ENCODE peak calls at places on chromosomes 4 and X, in five cellular contexts. R is stomach, C is dorsolateral prefrontal cortex, H is left ventricle myocardium inferior, Q is upper lobe of left lung. Y is an unnamed sample.

GRCh38 chrX:138756234-138756633 is 44.7 kb upstream of the FGF13 start:
- DNase-seq in R (no peak), C (no peak), H (peak), Q (no peak), Y (peak)

GRCh38 chrX:34612036-34612435 is 45.0 kb downstream of the TMEM47 start:
- DNase-seq in R (no peak), C (no peak), H (no peak), Q (no peak), Y (no peak)

GRCh38 chr4:159235779-159236368 is 133.0 kb downstream of the RAPGEF2 start:
- DNase-seq in R (no peak), C (no peak), H (no peak), Q (no peak), Y (no peak)

GRCh38 chr4:31107362-31107761 is 387.2 kb downstream of the PCDH7 start:
- DNase-seq in R (no peak), C (no peak), H (no peak), Q (no peak), Y (no peak)

GRCh38 chrX:20362268-20363002 is 95.7 kb upstream of the RPS6KA3 start:
- DNase-seq in R (no peak), C (no peak), H (no peak), Q (peak), Y (no peak)

GRCh38 chr4:8904666-8905065 is 33.0 kb upstream of the HMX1 start:
- DNase-seq in R (no peak), C (no peak), H (no peak), Q (no peak), Y (no peak)

GRCh38 chr4:147772459-147772969 is 40.6 kb downstream of the ARHGAP10 start:
- DNase-seq in R (no peak), C (no peak), H (no peak), Q (no peak), Y (no peak)

GRCh38 chr4:2105559-2105958 is 46.4 kb downstream of the NAT8L start:
- DNase-seq in R (no peak), C (no peak), H (no peak), Q (no peak), Y (no peak)

GRCh38 chr4:155005395-155006087 is 202.9 kb upstream of the NPY2R start:
- DNase-seq in R (no peak), C (no peak), H (no peak), Q (no peak), Y (no peak)

GRCh38 chr4:53507671-53508286 is 83.5 kb downstream of the LNX1 start:
- DNase-seq in R (peak), C (no peak), H (peak), Q (no peak), Y (peak)

DNA sequence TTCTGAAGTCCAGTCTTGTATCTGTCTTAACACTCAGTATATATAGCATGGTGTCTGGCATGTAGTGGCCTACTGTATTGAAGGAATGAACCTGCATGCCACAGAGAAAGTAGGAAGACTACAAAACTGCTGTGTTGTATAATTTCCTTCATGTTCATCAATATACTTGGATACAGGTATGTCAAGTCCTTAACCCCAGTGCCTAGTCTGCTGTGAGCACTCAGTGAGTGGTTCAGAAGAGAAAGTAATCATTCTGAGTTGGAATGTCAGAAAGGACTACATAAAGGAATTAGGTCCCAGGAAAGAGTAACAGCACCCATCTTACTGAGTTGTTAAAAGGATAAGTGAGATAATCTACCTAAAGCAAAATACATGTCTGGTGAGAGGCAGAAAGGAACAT is 32.0 kb downstream of the ABCE1 start:
- DNase-seq in R (no peak), C (no peak), H (no peak), Q (no peak), Y (no peak)
- H3K27ac ChIP-seq in R (no peak), C (no peak), H (no peak), Q (no peak), Y (no peak)

DNA sequence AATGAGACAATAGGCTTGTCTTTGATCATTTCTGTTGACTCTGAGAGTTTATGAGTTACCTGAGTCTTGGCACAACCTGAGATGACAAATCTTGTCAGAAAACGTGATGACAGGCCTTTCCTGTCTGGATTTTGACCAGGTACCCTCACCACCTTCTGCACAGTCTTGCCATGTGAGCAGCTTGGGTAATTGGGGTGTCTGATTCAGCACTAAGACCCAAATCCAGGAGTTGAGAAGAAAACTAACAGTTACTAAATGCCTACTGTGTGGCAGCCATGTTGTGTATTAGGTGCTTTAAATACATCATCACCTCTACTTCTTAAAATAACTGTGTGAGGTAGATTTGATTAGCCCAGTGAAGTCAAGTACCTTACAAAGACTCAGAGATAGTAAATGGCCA is 2.7 kb downstream of the EREG start:
- DNase-seq in R (no peak), C (no peak), H (no peak), Q (no peak), Y (no peak)
- H3K4me3 ChIP-seq in R (no peak), C (no peak), H (no peak), Q (no peak), Y (no peak)

DNA sequence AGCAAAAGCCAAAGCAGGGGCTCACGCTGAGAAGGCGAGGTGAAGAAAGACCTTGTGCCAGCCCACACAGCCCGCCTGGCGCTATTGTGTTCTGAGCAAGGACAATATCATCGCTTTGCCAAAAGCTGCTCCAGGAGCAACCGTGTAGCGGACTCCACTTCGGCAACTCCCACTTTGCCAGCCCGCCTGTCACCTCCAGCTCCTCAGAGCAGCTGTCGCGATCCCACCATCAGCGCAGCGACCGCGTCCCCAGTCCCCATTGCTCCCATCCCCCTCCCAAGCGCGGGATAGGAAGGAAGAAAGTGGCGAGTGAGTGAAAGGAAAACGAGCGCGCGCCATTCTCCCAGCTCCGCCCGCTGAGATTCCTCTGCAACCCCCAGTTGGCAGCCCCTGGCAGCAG is 759 bp downstream of the ZC4H2 start:
- DNase-seq in R (peak), C (no peak), H (peak), Q (peak), Y (peak)
- H3K27ac ChIP-seq in R (peak), C (no peak), H (no peak), Q (peak), Y (no peak)

GRCh38 chr4:78644063-78644691 is 92.6 kb downstream of the ANXA3 start:
- DNase-seq in R (no peak), C (no peak), H (no peak), Q (no peak), Y (no peak)

GRCh38 chr4:78647272-78647671 is 95.7 kb downstream of the ANXA3 start:
- DNase-seq in R (no peak), C (no peak), H (no peak), Q (no peak), Y (no peak)

GRCh38 chr4:78644744-78645330 is 93.3 kb downstream of the ANXA3 start:
- DNase-seq in R (peak), C (peak), H (peak), Q (peak), Y (peak)

GRCh38 chr4:78648639-78649363 is 97.2 kb downstream of the ANXA3 start:
- DNase-seq in R (no peak), C (no peak), H (no peak), Q (no peak), Y (no peak)

GRCh38 chr4:78645853-78646757 is 94.5 kb downstream of the ANXA3 start:
- DNase-seq in R (peak), C (peak), H (peak), Q (peak), Y (peak)
- H3K4me3 ChIP-seq in R (no peak), C (peak), H (peak), Q (no peak), Y (no peak)

DNA sequence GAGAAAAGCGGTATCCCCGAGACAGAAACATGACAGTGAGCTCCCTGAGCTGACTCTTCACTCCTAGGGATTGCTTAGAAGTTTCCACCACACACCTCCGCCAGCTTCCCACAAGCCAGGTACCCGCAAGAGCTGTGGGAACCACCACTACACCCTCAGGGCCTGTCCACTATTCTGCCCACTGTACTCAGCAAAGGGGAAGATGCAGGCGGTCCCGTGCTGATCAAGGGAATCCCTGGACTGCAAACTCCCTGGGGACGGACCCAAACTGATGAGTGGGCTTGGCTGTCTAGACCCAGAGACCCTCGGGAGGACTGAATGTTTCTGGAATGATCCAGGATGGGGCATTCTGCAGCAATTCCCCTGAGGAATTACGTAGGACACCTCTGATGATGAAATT is 30.2 kb downstream of the REELD1 start:
- DNase-seq in R (no peak), C (no peak), H (no peak), Q (no peak), Y (no peak)
- H3K27ac ChIP-seq in R (no peak), C (no peak), H (no peak), Q (no peak), Y (peak)

DNA sequence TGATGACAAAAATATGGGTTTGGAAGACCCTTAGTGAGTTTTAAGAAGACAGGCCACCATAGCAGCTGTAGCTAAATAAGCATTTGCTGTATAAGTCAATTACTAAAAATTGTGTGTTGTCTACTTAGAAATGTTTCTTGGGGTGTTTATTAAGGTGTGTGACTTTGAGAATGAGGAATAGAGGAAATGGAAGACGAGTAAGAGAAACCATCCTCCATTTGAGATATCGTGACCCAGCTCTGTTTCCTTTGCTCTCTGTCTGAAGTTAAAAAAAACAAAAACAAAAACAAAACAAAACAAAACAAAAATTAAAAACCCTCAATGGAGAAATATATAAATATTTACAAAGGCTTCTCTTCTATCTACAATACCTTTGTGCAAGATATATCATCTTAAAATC is 41.7 kb upstream of the FAM9C start:
- DNase-seq in R (no peak), C (no peak), H (no peak), Q (no peak), Y (no peak)
- H3K4me3 ChIP-seq in R (no peak), C (no peak), H (no peak), Q (no peak), Y (no peak)

DNA sequence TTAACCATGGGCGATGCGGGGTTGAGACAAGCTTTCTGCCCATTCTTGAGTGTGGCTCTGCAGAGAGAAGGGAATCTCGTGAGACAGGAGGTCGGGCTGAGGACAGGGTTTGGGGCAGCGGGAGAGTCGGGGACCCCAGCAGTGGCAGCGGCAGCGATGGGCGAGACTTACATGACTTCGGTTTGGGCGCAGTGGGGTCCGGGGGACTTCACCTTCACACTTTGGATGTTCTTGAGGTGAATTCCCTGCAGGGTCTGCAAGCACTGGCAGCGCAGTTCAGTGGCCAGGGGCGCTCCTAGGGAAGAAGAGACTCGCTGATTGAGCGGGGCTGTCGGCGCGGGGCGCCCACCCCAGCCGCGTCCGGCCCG is 383 bp downstream of the CXCL2 start:
- DNase-seq in R (no peak), C (no peak), H (peak), Q (no peak), Y (peak)
- H3K27ac ChIP-seq in R (peak), C (no peak), H (peak), Q (peak), Y (peak)

GRCh38 chrX:129981752-129982299 is 609 bp upstream of the BCORL1 start:
- DNase-seq in R (no peak), C (no peak), H (no peak), Q (no peak), Y (peak)

GRCh38 chrX:129980540-129981206 is 1.8 kb upstream of the BCORL1 start:
- DNase-seq in R (peak), C (no peak), H (peak), Q (peak), Y (peak)

GRCh38 chrX:129980043-129980442 is 2.4 kb upstream of the BCORL1 start:
- DNase-seq in R (peak), C (no peak), H (no peak), Q (peak), Y (peak)

GRCh38 chrX:129982300-129983246 is at the start of gene BCORL1:
- DNase-seq in R (peak), C (peak), H (peak), Q (peak), Y (peak)

DNA sequence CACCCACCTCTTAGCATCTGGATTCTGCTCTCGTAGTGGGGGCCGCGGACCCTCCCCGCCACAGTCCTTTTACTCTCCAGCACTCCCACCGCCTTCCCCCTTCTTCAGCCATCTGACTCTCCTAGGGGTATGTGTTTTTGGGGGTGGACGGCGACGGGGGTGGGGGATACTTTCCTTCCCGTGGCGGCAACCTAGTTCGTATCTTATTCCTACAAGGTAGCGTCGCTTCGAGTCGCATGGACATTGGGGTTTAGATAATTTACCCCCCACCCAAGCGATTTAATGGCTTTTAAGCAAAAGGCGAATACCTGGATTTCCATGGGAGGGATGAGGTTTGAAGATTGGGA is 1.3 kb upstream of the BCORL1 start:
- DNase-seq in R (no peak), C (no peak), H (no peak), Q (no peak), Y (no peak)
- H3K4me3 ChIP-seq in R (no peak), C (peak), H (no peak), Q (no peak), Y (peak)